ENCODE peak calls at places on chromosomes 1 and 21, in nine cellular contexts. One of them, this sample, is unnamed.

GRCh38 chr1:205495237-205495823 is 9.1 kb upstream of the CDK18 start:
- DNase-seq in cardiac muscle cell: peak
- DNase-seq in neural crest cell: no peak
- DNase-seq in CD14-positive monocyte: no peak
- DNase-seq in pancreas: no peak
- DNase-seq in fibroblast of pulmonary artery: no peak
- DNase-seq in tibial artery: no peak
- DNase-seq in tibial nerve: no peak
- DNase-seq in heart right ventricle: peak
- DNase-seq in this sample: no peak

GRCh38 chr1:89706700-89707012 is 73.7 kb downstream of the LRRC8C start:
- DNase-seq in cardiac muscle cell: no peak
- DNase-seq in neural crest cell: no peak
- DNase-seq in CD14-positive monocyte: no peak
- DNase-seq in pancreas: no peak
- DNase-seq in fibroblast of pulmonary artery: no peak
- DNase-seq in tibial artery: no peak
- DNase-seq in tibial nerve: no peak
- DNase-seq in heart right ventricle: no peak
- DNase-seq in this sample: no peak

GRCh38 chr1:234961468-234962339 is 166.9 kb downstream of the TOMM20 start:
- DNase-seq in cardiac muscle cell: no peak
- DNase-seq in neural crest cell: no peak
- DNase-seq in CD14-positive monocyte: no peak
- DNase-seq in pancreas: no peak
- DNase-seq in fibroblast of pulmonary artery: peak
- DNase-seq in tibial artery: no peak
- DNase-seq in tibial nerve: no peak
- DNase-seq in heart right ventricle: peak
- DNase-seq in this sample: no peak

GRCh38 chr21:38712076-38712475 is 93.7 kb upstream of the ETS2 start:
- DNase-seq in cardiac muscle cell: peak
- DNase-seq in neural crest cell: peak
- DNase-seq in CD14-positive monocyte: no peak
- DNase-seq in pancreas: no peak
- DNase-seq in fibroblast of pulmonary artery: peak
- DNase-seq in tibial artery: peak
- DNase-seq in tibial nerve: no peak
- DNase-seq in heart right ventricle: peak
- DNase-seq in this sample: no peak

GRCh38 chr1:67626495-67627235 is 58.3 kb upstream of the GADD45A start:
- DNase-seq in cardiac muscle cell: no peak
- DNase-seq in neural crest cell: no peak
- DNase-seq in CD14-positive monocyte: no peak
- DNase-seq in pancreas: no peak
- DNase-seq in fibroblast of pulmonary artery: peak
- DNase-seq in tibial artery: no peak
- DNase-seq in tibial nerve: no peak
- DNase-seq in heart right ventricle: no peak
- DNase-seq in this sample: no peak

GRCh38 chr21:45341779-45342178 is 54.1 kb upstream of the POFUT2 start:
- DNase-seq in cardiac muscle cell: no peak
- DNase-seq in neural crest cell: no peak
- DNase-seq in CD14-positive monocyte: no peak
- DNase-seq in pancreas: no peak
- DNase-seq in fibroblast of pulmonary artery: peak
- DNase-seq in tibial artery: no peak
- DNase-seq in tibial nerve: no peak
- DNase-seq in heart right ventricle: no peak
- DNase-seq in this sample: no peak

GRCh38 chr1:93845554-93846150 is 33.4 kb downstream of the DNTTIP2 start:
- DNase-seq in cardiac muscle cell: no peak
- DNase-seq in neural crest cell: peak
- DNase-seq in CD14-positive monocyte: no peak
- DNase-seq in pancreas: no peak
- DNase-seq in fibroblast of pulmonary artery: peak
- DNase-seq in tibial artery: no peak
- DNase-seq in tibial nerve: no peak
- DNase-seq in heart right ventricle: peak
- DNase-seq in this sample: no peak

GRCh38 chr1:244163131-244163530 is 112.0 kb downstream of the ZBTB18 start:
- DNase-seq in cardiac muscle cell: no peak
- DNase-seq in neural crest cell: no peak
- DNase-seq in CD14-positive monocyte: no peak
- DNase-seq in pancreas: no peak
- DNase-seq in fibroblast of pulmonary artery: peak
- DNase-seq in tibial artery: no peak
- DNase-seq in tibial nerve: no peak
- DNase-seq in heart right ventricle: no peak
- DNase-seq in this sample: no peak

GRCh38 chr1:23548704-23549143 is 10.6 kb downstream of the ID3 start:
- DNase-seq in cardiac muscle cell: no peak
- DNase-seq in neural crest cell: no peak
- DNase-seq in CD14-positive monocyte: no peak
- DNase-seq in pancreas: no peak
- DNase-seq in fibroblast of pulmonary artery: peak
- DNase-seq in tibial artery: peak
- DNase-seq in tibial nerve: no peak
- DNase-seq in heart right ventricle: peak
- DNase-seq in this sample: no peak

GRCh38 chr1:156419863-156420208 is 50.8 kb downstream of the RHBG start:
- DNase-seq in cardiac muscle cell: no peak
- DNase-seq in neural crest cell: peak
- DNase-seq in CD14-positive monocyte: peak
- DNase-seq in pancreas: no peak
- DNase-seq in fibroblast of pulmonary artery: no peak
- DNase-seq in tibial artery: no peak
- DNase-seq in tibial nerve: no peak
- DNase-seq in heart right ventricle: no peak
- DNase-seq in this sample: no peak

GRCh38 chr1:109726007-109726406 is 14.0 kb downstream of the GSTM5 start:
- DNase-seq in cardiac muscle cell: no peak
- DNase-seq in neural crest cell: no peak
- DNase-seq in CD14-positive monocyte: no peak
- DNase-seq in pancreas: no peak
- DNase-seq in fibroblast of pulmonary artery: no peak
- DNase-seq in tibial artery: no peak
- DNase-seq in tibial nerve: no peak
- DNase-seq in heart right ventricle: no peak
- DNase-seq in this sample: no peak

GRCh38 chr1:118785246-118785645 is 202.9 kb downstream of the TBX15 start:
- DNase-seq in cardiac muscle cell: no peak
- DNase-seq in neural crest cell: no peak
- DNase-seq in CD14-positive monocyte: no peak
- DNase-seq in pancreas: no peak
- DNase-seq in fibroblast of pulmonary artery: no peak
- DNase-seq in tibial artery: peak
- DNase-seq in tibial nerve: peak
- DNase-seq in heart right ventricle: no peak
- DNase-seq in this sample: no peak

DNA sequence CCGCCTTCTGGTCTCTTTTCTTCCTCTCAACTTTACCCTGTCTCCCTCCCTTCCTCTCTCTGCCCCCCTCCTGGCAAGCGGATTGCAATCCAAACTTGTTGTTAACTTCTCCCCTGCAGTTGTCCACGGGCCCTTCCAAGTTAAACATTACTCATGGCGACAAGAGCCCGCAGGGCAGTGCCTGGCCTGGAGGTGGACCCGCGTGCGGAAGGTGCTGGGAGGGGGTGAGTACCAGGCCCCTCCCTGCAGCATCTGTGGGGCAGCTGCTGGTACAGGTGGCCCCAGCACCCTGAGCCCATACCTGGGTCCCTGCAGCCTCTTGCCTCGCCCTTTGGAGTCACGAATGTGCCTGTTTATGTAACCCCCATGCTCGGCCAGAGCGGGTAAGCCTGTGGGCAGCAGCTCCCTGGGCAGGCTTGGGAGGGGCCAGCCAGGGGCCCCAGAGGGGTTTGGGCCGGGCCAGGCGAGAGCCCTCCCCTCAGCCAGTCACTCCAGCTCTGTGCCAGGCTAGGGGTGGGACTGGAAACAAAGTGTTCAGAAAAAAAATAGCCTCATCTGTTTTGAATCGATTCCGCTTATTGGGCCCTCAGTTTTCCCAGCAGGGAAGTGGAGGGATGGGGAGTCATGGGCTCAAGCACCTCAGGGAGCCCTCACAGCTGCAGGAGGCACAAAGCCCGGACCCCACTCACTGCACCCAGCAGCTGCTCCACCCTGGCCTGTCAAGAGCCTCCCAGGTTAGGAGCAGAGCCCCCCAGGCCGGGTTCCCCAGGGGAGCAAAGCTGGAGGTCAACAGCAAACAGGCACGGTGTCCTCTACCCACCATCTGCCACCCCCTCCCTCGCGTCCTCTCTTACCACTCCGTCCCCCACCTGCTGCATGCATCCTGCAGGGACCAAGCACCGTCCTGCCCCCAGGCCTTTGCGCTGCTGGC is 14.0 kb upstream of the FAAP20 start:
- DNase-seq in cardiac muscle cell: no peak
- DNase-seq in neural crest cell: no peak
- DNase-seq in CD14-positive monocyte: no peak
- DNase-seq in pancreas: peak
- DNase-seq in fibroblast of pulmonary artery: peak
- DNase-seq in tibial artery: peak
- DNase-seq in tibial nerve: no peak
- DNase-seq in heart right ventricle: peak
- DNase-seq in this sample: no peak
- TF ChIP-seq CTCF in cardiac muscle cell: no peak
- TF ChIP-seq CTCF in neural crest cell: no peak
- TF ChIP-seq CTCF in CD14-positive monocyte: no peak
- TF ChIP-seq CTCF in pancreas: no peak
- TF ChIP-seq CTCF in fibroblast of pulmonary artery: no peak
- TF ChIP-seq CTCF in tibial artery: peak
- TF ChIP-seq CTCF in tibial nerve: peak
- TF ChIP-seq CTCF in heart right ventricle: no peak
- TF ChIP-seq CTCF in this sample: no peak

DNA sequence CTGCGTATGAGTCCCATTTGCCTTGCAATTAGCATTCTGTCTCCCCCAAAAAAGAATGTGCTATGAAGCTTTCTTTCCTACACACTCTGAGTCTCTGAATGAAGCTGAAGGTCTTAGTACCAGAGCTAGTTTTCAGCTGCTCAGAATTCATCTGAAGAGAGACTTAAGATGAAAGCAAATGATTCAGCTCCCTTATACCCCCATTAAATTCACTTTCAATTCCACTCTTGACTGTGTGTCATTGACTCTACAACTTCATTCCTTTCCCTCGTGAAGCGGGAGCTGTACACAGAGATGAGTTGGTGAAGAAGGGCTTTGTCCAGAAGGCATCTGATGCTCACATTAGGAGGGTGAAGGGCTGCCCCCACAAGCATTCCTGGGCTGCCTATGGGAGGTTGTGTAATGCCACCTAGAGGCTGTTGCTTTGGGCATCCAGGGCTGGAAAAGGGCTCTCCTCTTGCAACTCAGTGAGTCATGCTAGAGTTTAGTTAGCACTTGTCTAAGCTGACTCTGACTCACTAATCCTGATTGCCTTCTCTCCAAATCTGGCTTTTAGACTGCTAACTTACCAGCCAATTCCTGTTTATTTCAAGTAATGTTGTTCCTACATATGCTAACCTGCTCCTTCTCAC is 1.8 kb downstream of the SPRR1B start:
- DNase-seq in cardiac muscle cell: peak
- DNase-seq in neural crest cell: no peak
- DNase-seq in CD14-positive monocyte: no peak
- DNase-seq in pancreas: no peak
- DNase-seq in fibroblast of pulmonary artery: peak
- DNase-seq in tibial artery: no peak
- DNase-seq in tibial nerve: no peak
- DNase-seq in heart right ventricle: no peak
- DNase-seq in this sample: no peak
- TF ChIP-seq CTCF in cardiac muscle cell: peak
- TF ChIP-seq CTCF in neural crest cell: peak
- TF ChIP-seq CTCF in CD14-positive monocyte: no peak
- TF ChIP-seq CTCF in pancreas: no peak
- TF ChIP-seq CTCF in fibroblast of pulmonary artery: no peak
- TF ChIP-seq CTCF in tibial artery: no peak
- TF ChIP-seq CTCF in tibial nerve: no peak
- TF ChIP-seq CTCF in heart right ventricle: no peak
- TF ChIP-seq CTCF in this sample: no peak

GRCh38 chr1:213277036-213277435 is 226.0 kb downstream of the RPS6KC1 start:
- DNase-seq in cardiac muscle cell: no peak
- DNase-seq in neural crest cell: no peak
- DNase-seq in CD14-positive monocyte: no peak
- DNase-seq in pancreas: no peak
- DNase-seq in fibroblast of pulmonary artery: no peak
- DNase-seq in tibial artery: no peak
- DNase-seq in tibial nerve: no peak
- DNase-seq in heart right ventricle: no peak
- DNase-seq in this sample: no peak

GRCh38 chr1:213273546-213273945 is 222.5 kb downstream of the RPS6KC1 start:
- DNase-seq in cardiac muscle cell: no peak
- DNase-seq in neural crest cell: no peak
- DNase-seq in CD14-positive monocyte: no peak
- DNase-seq in pancreas: no peak
- DNase-seq in fibroblast of pulmonary artery: no peak
- DNase-seq in tibial artery: no peak
- DNase-seq in tibial nerve: no peak
- DNase-seq in heart right ventricle: no peak
- DNase-seq in this sample: no peak

GRCh38 chr1:213275293-213275692 is 224.3 kb downstream of the RPS6KC1 start:
- DNase-seq in cardiac muscle cell: no peak
- DNase-seq in neural crest cell: no peak
- DNase-seq in CD14-positive monocyte: no peak
- DNase-seq in pancreas: no peak
- DNase-seq in fibroblast of pulmonary artery: no peak
- DNase-seq in tibial artery: no peak
- DNase-seq in tibial nerve: no peak
- DNase-seq in heart right ventricle: no peak
- DNase-seq in this sample: no peak

GRCh38 chr1:213274140-213274539 is 223.1 kb downstream of the RPS6KC1 start:
- DNase-seq in cardiac muscle cell: no peak
- DNase-seq in neural crest cell: no peak
- DNase-seq in CD14-positive monocyte: no peak
- DNase-seq in pancreas: no peak
- DNase-seq in fibroblast of pulmonary artery: no peak
- DNase-seq in tibial artery: no peak
- DNase-seq in tibial nerve: no peak
- DNase-seq in heart right ventricle: no peak
- DNase-seq in this sample: no peak

DNA sequence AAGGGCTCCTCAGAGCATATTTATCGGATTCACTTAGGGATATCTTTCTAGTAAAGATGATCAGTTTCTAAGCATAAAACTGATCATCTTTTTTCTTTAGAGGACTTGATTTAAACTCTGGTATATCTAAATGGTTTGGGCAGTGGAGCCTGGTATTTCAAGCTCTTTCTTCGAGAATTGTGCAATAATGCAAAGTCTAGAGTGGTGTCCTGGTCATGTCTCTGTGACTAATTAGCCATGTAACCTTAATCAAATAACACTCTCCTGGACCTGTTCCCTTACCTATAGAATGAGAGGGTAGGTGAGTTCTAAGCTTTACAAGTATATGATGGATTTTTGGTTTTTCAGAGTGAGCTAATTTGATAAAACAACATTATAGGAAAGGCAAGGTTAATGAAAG is 225.2 kb downstream of the RPS6KC1 start:
- DNase-seq in cardiac muscle cell: no peak
- DNase-seq in neural crest cell: no peak
- DNase-seq in CD14-positive monocyte: no peak
- DNase-seq in pancreas: no peak
- DNase-seq in fibroblast of pulmonary artery: no peak
- DNase-seq in tibial artery: no peak
- DNase-seq in tibial nerve: no peak
- DNase-seq in heart right ventricle: no peak
- DNase-seq in this sample: no peak
- TF ChIP-seq CTCF in cardiac muscle cell: no peak
- TF ChIP-seq CTCF in neural crest cell: no peak
- TF ChIP-seq CTCF in CD14-positive monocyte: no peak
- TF ChIP-seq CTCF in pancreas: no peak
- TF ChIP-seq CTCF in fibroblast of pulmonary artery: no peak
- TF ChIP-seq CTCF in tibial artery: no peak
- TF ChIP-seq CTCF in tibial nerve: no peak
- TF ChIP-seq CTCF in heart right ventricle: no peak
- TF ChIP-seq CTCF in this sample: no peak

GRCh38 chr1:164596149-164596548 is 37.2 kb downstream of the PBX1 start:
- DNase-seq in cardiac muscle cell: no peak
- DNase-seq in neural crest cell: no peak
- DNase-seq in CD14-positive monocyte: no peak
- DNase-seq in pancreas: no peak
- DNase-seq in fibroblast of pulmonary artery: no peak
- DNase-seq in tibial artery: no peak
- DNase-seq in tibial nerve: no peak
- DNase-seq in heart right ventricle: no peak
- DNase-seq in this sample: no peak
- TF ChIP-seq CTCF in cardiac muscle cell: no peak
- TF ChIP-seq CTCF in neural crest cell: no peak
- TF ChIP-seq CTCF in CD14-positive monocyte: no peak
- TF ChIP-seq CTCF in pancreas: no peak
- TF ChIP-seq CTCF in fibroblast of pulmonary artery: no peak
- TF ChIP-seq CTCF in tibial artery: no peak
- TF ChIP-seq CTCF in tibial nerve: no peak
- TF ChIP-seq CTCF in heart right ventricle: no peak
- TF ChIP-seq CTCF in this sample: no peak